ENCODE peak calls at places on chromosomes 11 and 22, in ten cellular contexts. Y is PC-3; F is mesendoderm; C is stimulated activated CD8-positive, alpha-beta memory T cell treated with anti-CD3 and anti-CD28 coated beads, Interleukin-15, amount 100 ng/mL, for 1 hour; K is endothelial cell; L is left ventricle myocardium inferior; I is epithelial cell of esophagus; P is MG63; U is activated T-helper 1 cell treated with Interleukin-2 at 50 U/mL for 16 hours; G is NCI-H187. M is an unnamed sample.

GRCh38 chr11:8345179-8345578 is 81.5 kb upstream of the LMO1 start:
- DNase-seq in P (no peak), G (no peak), L (no peak), Y (no peak), C (no peak), K (no peak), U (no peak), F (no peak), I (no peak), M (no peak)

GRCh38 chr22:26800858-26801257 is 143.5 kb downstream of the MIAT start:
- DNase-seq in G (no peak), F (peak), I (no peak), Y (no peak), U (no peak), K (no peak), C (no peak), L (no peak), P (peak), M (no peak)

GRCh38 chr22:34851918-34852662 is 213.9 kb upstream of the ISX start:
- DNase-seq in K (no peak), L (no peak), U (no peak), P (no peak), G (no peak), C (no peak), I (no peak), F (peak), Y (no peak), M (no peak)

GRCh38 chr11:79068356-79068755 is 372.5 kb downstream of the TENM4 start:
- DNase-seq in K (no peak), F (no peak), Y (no peak), P (no peak), G (no peak), L (no peak), U (no peak), C (no peak), I (no peak), M (no peak)

GRCh38 chr11:83549984-83550667 is 264.0 kb upstream of the CCDC90B start:
- DNase-seq in K (no peak), F (no peak), G (no peak), I (no peak), U (no peak), Y (no peak), L (no peak), C (no peak), P (no peak), M (no peak)

GRCh38 chr11:43546561-43547410 is 133.8 kb upstream of the HSD17B12 start:
- DNase-seq in L (no peak), I (no peak), F (no peak), K (no peak), G (no peak), P (no peak), C (no peak), U (no peak), Y (no peak), M (no peak)

GRCh38 chr11:64848779-64849599 is 4.5 kb upstream of the CDC42BPG start:
- DNase-seq in L (no peak), Y (peak), P (no peak), I (no peak), C (no peak), F (peak), U (no peak), K (no peak), G (no peak), M (no peak)

GRCh38 chr11:35712533-35712932 is 50.0 kb downstream of the TRIM44 start:
- DNase-seq in Y (no peak), K (no peak), L (no peak), I (no peak), U (no peak), F (no peak), G (no peak), P (no peak), C (no peak), M (no peak)

GRCh38 chr11:11946878-11947277 is 61.5 kb downstream of the DKK3 start:
- DNase-seq in Y (no peak), K (no peak), C (no peak), U (no peak), L (peak), G (no peak), P (no peak), F (no peak), I (no peak), M (no peak)

GRCh38 chr11:134277176-134278001 is 1.2 kb downstream of the GLB1L3 start:
- DNase-seq in F (peak), I (peak), P (no peak), Y (no peak), G (no peak), K (peak), C (no peak), L (no peak), U (no peak), M (no peak)